ENCODE peak calls at places on chromosomes 6 and 20, in ten cellular contexts. O is mesenchymal stem cell; G is erythroblast; F is stimulated activated CD8-positive, alpha-beta memory T cell treated with anti-CD3 and anti-CD28 coated beads, Interleukin-2, amount 100 ng/mL, for 1 hour; B is AG10803; K is H54; Z is T1000; L is NCI-H1092; D is PC-3; E is effector CD8-positive, alpha-beta T cell. M is an unnamed sample.
A peak's percentile ranks its signal among the peaks of the same experiment; 100 is the strongest.

GRCh38 chr20:17568972-17569471 is 853 bp upstream of the DSTN start:
- DNase-seq in Z (peak; percentile 85), G (peak; percentile 50), K (peak; percentile 71), O (peak; percentile 99), E (peak; percentile 20), B (peak; percentile 98), F (no peak), L (no peak), D (peak; percentile 98), M (peak; percentile 56)

GRCh38 chr20:10669843-10670446 is 3.9 kb downstream of the JAG1 start:
- DNase-seq in D (no peak), E (no peak), Z (no peak), G (peak; percentile 1), O (no peak), F (no peak), B (no peak), K (no peak), L (no peak), M (no peak)

GRCh38 chr6:138580801-138581200 is 81.5 kb upstream of the NHSL1 start:
- DNase-seq in B (no peak), K (no peak), L (no peak), Z (no peak), E (no peak), D (no peak), O (no peak), G (no peak), F (no peak), M (no peak)

GRCh38 chr6:107695061-107695715 is 128.9 kb downstream of the SCML4 start:
- DNase-seq in K (no peak), L (no peak), O (peak; percentile 27), F (no peak), B (peak; percentile 14), Z (no peak), E (no peak), G (no peak), D (no peak), M (no peak)

GRCh38 chr20:58839474-58839874 is 11.2 kb downstream of the GNAS-AS1 start:
- DNase-seq in D (peak; percentile 71), O (no peak), G (peak; percentile 28), E (peak; percentile 8), Z (no peak), L (peak; percentile 13), F (no peak), K (peak; percentile 59), B (no peak), M (no peak)

GRCh38 chr6:13709698-13710551 is 1.7 kb downstream of the RANBP9 start:
- DNase-seq in L (no peak), O (peak; percentile 64), F (no peak), B (peak; percentile 31), E (no peak), G (peak; percentile 71), Z (no peak), K (no peak), D (peak; percentile 54), M (no peak)

GRCh38 chr6:24154121-24154520 is 28.1 kb downstream of the NRSN1 start:
- DNase-seq in O (no peak), B (no peak), F (no peak), E (no peak), G (no peak), D (peak; percentile 81), Z (no peak), L (no peak), K (no peak), M (no peak)

GRCh38 chr6:126127662-126128061 is 141.3 kb downstream of the TRMT11 start:
- DNase-seq in E (no peak), O (no peak), K (no peak), Z (no peak), G (no peak), F (no peak), B (no peak), L (no peak), D (peak; percentile 17), M (no peak)

GRCh38 chr6:21115111-21115510 is 478.4 kb upstream of the SOX4 start:
- DNase-seq in E (no peak), F (no peak), Z (no peak), O (no peak), B (peak; percentile 61), G (no peak), K (no peak), D (no peak), L (peak; percentile 78), M (no peak)

GRCh38 chr6:43835872-43836419 is 65.9 kb downstream of the VEGFA start:
- DNase-seq in F (no peak), O (peak; percentile 53), G (no peak), L (no peak), D (no peak), E (no peak), B (no peak), Z (no peak), K (no peak), M (no peak)

GRCh38 chr6:45727228-45727627 is 288.4 kb downstream of the CLIC5 start:
- DNase-seq in F (no peak), K (no peak), B (no peak), D (no peak), G (no peak), L (no peak), Z (no peak), O (no peak), E (no peak), M (no peak)

GRCh38 chr6:119105262-119105661 is 26.8 kb upstream of the FAM184A start:
- DNase-seq in O (no peak), K (no peak), D (no peak), G (no peak), B (no peak), L (no peak), F (no peak), E (no peak), Z (no peak), M (no peak)

GRCh38 chr6:18245642-18246041 is 18.7 kb downstream of the DEK start:
- DNase-seq in E (no peak), D (no peak), L (no peak), Z (no peak), B (no peak), O (no peak), K (no peak), G (no peak), F (no peak), M (no peak)

GRCh38 chr6:166900956-166901607 is 55.3 kb downstream of the RNASET2 start:
- DNase-seq in B (no peak), G (no peak), O (no peak), K (no peak), Z (no peak), F (no peak), E (no peak), L (no peak), D (no peak), M (no peak)

GRCh38 chr6:111057074-111057752 is 30.1 kb upstream of the SLC16A10 start:
- DNase-seq in D (peak; percentile 51), E (no peak), O (peak; percentile 44), B (peak; percentile 47), L (no peak), F (no peak), K (peak; percentile 12), G (peak; percentile 61), Z (no peak), M (no peak)

GRCh38 chr6:1285589-1286340 is 26.1 kb upstream of the FOXQ1 start:
- DNase-seq in E (no peak), F (no peak), Z (no peak), O (peak; percentile 78), D (no peak), B (peak; percentile 95), G (no peak), K (peak; percentile 51), L (no peak), M (no peak)

GRCh38 chr6:37725967-37726366 is 28.3 kb upstream of the MDGA1 start:
- DNase-seq in O (no peak), B (no peak), F (no peak), K (no peak), Z (no peak), E (no peak), G (no peak), D (peak; percentile 22), L (no peak), M (no peak)

GRCh38 chr6:129498556-129498940 is 211.4 kb downstream of the ARHGAP18 start:
- DNase-seq in G (no peak), O (no peak), F (no peak), D (peak; percentile 49), B (peak; percentile 28), E (no peak), K (no peak), Z (no peak), L (no peak), M (no peak)

GRCh38 chr6:167047554-167047953 is 48.4 kb downstream of the CEP43 start:
- DNase-seq in G (no peak), E (no peak), B (no peak), Z (no peak), D (no peak), O (no peak), K (no peak), F (no peak), L (no peak), M (no peak)

GRCh38 chr6:124076336-124077048 is 272.8 kb downstream of the NKAIN2 start:
- DNase-seq in L (peak; percentile 54), E (no peak), D (no peak), O (no peak), B (no peak), Z (no peak), G (no peak), K (no peak), F (no peak), M (no peak)

GRCh38 chr6:150940951-150941350 is 75.4 kb downstream of the MTHFD1L start:
- DNase-seq in D (no peak), L (no peak), B (peak; percentile 93), F (no peak), E (no peak), K (no peak), Z (no peak), G (no peak), O (peak; percentile 55), M (no peak)

GRCh38 chr20:43095034-43095433 is 94.7 kb downstream of the PTPRT start:
- DNase-seq in O (no peak), D (no peak), E (no peak), Z (no peak), B (no peak), K (no peak), F (no peak), L (no peak), G (no peak), M (no peak)

M was measured in omental fat pad.